ENCODE peak calls at places on chromosomes 11 and 22, in ten cellular contexts. R is HFFc6, L is fibroblast of mammary gland, W is heart left ventricle, I is ovary, J is body of pancreas, V is GM10248, F is NB4, E is WTC11, D is astrocyte. B is an unnamed sample.

GRCh38 chr11:133491680-133492383 is 40.5 kb downstream of the OPCML start:
- DNase-seq in R (no peak), L (no peak), W (no peak), I (no peak), J (no peak), V (no peak), F (no peak), E (no peak), D (no peak), B (no peak)

GRCh38 chr11:113163291-113164030 is 150.9 kb upstream of the TTC12 start:
- DNase-seq in R (no peak), L (peak), W (peak), I (peak), J (peak), V (no peak), F (no peak), E (no peak), D (no peak), B (no peak)

GRCh38 chr11:112610996-112611795 is 350.0 kb upstream of the NCAM1 start:
- DNase-seq in R (no peak), L (peak), W (no peak), I (no peak), J (no peak), V (no peak), F (no peak), E (no peak), D (peak), B (no peak)

GRCh38 chr22:29165336-29166060 is 40.2 kb upstream of the EMID1 start:
- DNase-seq in R (no peak), L (no peak), W (no peak), I (no peak), J (no peak), V (no peak), F (peak), E (no peak), D (no peak), B (no peak)

GRCh38 chr11:132427611-132428010 is 1057.2 kb downstream of the NTM start:
- DNase-seq in R (no peak), L (no peak), W (no peak), I (no peak), J (no peak), V (no peak), F (no peak), E (no peak), D (peak), B (no peak)

GRCh38 chr11:123977731-123978347 is at the start of gene OR10S1:
- DNase-seq in R (no peak), L (peak), W (no peak), I (no peak), J (no peak), V (no peak), F (no peak), E (no peak), D (no peak), B (no peak)

GRCh38 chr11:44286268-44286880 is 23.6 kb downstream of the ALX4 start:
- DNase-seq in R (peak), L (peak), W (peak), I (peak), J (peak), V (peak), F (peak), E (peak), D (peak), B (no peak)

GRCh38 chr11:48177661-48178060 is 38.9 kb upstream of the OR4B1 start:
- DNase-seq in R (no peak), L (no peak), W (no peak), I (no peak), J (no peak), V (no peak), F (no peak), E (no peak), D (no peak), B (no peak)

GRCh38 chr22:44143596-44143995 is 37.1 kb upstream of the PARVG start:
- DNase-seq in R (no peak), L (no peak), W (no peak), I (no peak), J (no peak), V (no peak), F (no peak), E (no peak), D (no peak), B (no peak)

GRCh38 chr11:26286472-26287066 is 45.4 kb upstream of the ANO3 start:
- DNase-seq in R (no peak), L (peak), W (no peak), I (no peak), J (no peak), V (no peak), F (peak), E (peak), D (peak), B (no peak)

GRCh38 chr11:16669799-16670415 is 68.5 kb upstream of the C11orf58 start:
- DNase-seq in R (no peak), L (no peak), W (no peak), I (no peak), J (no peak), V (no peak), F (peak), E (peak), D (peak), B (no peak)

GRCh38 chr11:131809203-131809948 is 439.0 kb downstream of the NTM start:
- DNase-seq in R (no peak), L (peak), W (no peak), I (no peak), J (no peak), V (no peak), F (no peak), E (no peak), D (no peak), B (no peak)

GRCh38 chr11:86591631-86592030 is 80.8 kb downstream of the ME3 start:
- DNase-seq in R (no peak), L (no peak), W (no peak), I (no peak), J (no peak), V (no peak), F (no peak), E (no peak), D (peak), B (no peak)

GRCh38 chr11:76694664-76695063 is 24.1 kb upstream of the LRRC32 start:
- DNase-seq in R (peak), L (peak), W (no peak), I (no peak), J (no peak), V (no peak), F (no peak), E (no peak), D (peak), B (no peak)

GRCh38 chr22:49019737-49020136 is 807.9 kb downstream of the BRD1 start:
- DNase-seq in R (no peak), L (no peak), W (peak), I (no peak), J (no peak), V (no peak), F (peak), E (no peak), D (no peak), B (peak)

GRCh38 chr11:115198301-115198700 is 305.9 kb downstream of the CADM1 start:
- DNase-seq in R (no peak), L (no peak), W (no peak), I (no peak), J (no peak), V (no peak), F (no peak), E (no peak), D (no peak), B (no peak)

GRCh38 chr11:12330491-12331231 is 46.7 kb upstream of the PARVA start:
- DNase-seq in R (no peak), L (no peak), W (no peak), I (no peak), J (no peak), V (no peak), F (no peak), E (no peak), D (peak), B (peak)

GRCh38 chr22:19085233-19086043 is 36.8 kb downstream of the DGCR2 start:
- DNase-seq in R (peak), L (peak), W (no peak), I (no peak), J (no peak), V (peak), F (peak), E (no peak), D (no peak), B (no peak)

GRCh38 chr11:62012451-62013265 is 45.2 kb upstream of the FTH1 start:
- DNase-seq in R (peak), L (peak), W (no peak), I (no peak), J (no peak), V (no peak), F (no peak), E (no peak), D (peak), B (no peak)

GRCh38 chr11:127470485-127470884 is 469.9 kb upstream of the KIRREL3 start:
- DNase-seq in R (peak), L (no peak), W (no peak), I (no peak), J (peak), V (no peak), F (peak), E (peak), D (no peak), B (no peak)

GRCh38 chr11:30586251-30587144 is at the start of gene MPPED2:
- DNase-seq in R (no peak), L (no peak), W (peak), I (peak), J (peak), V (peak), F (no peak), E (peak), D (no peak), B (peak)

GRCh38 chr22:21642584-21643448 is 714 bp downstream of the SDF2L1 start:
- DNase-seq in R (peak), L (peak), W (no peak), I (peak), J (peak), V (peak), F (peak), E (peak), D (no peak), B (peak)

GRCh38 chr11:46099973-46100335 is 21.3 kb downstream of the PHF21A start:
- DNase-seq in R (no peak), L (peak), W (no peak), I (no peak), J (no peak), V (no peak), F (peak), E (no peak), D (peak), B (no peak)

GRCh38 chr22:23431337-23432072 is 148.6 kb downstream of the IGLL1 start:
- DNase-seq in R (no peak), L (no peak), W (no peak), I (no peak), J (no peak), V (no peak), F (no peak), E (no peak), D (no peak), B (no peak)

GRCh38 chr11:62611705-62612365 is 740 bp downstream of the EML3 start:
- DNase-seq in R (peak), L (peak), W (peak), I (peak), J (peak), V (peak), F (peak), E (peak), D (peak), B (no peak)

GRCh38 chr11:8127442-8127841 is 41.4 kb downstream of the RIC3 start:
- DNase-seq in R (no peak), L (no peak), W (no peak), I (no peak), J (no peak), V (no peak), F (no peak), E (no peak), D (no peak), B (no peak)

GRCh38 chr11:13487661-13488030 is 8.2 kb downstream of the PTH start:
- DNase-seq in R (no peak), L (peak), W (no peak), I (no peak), J (peak), V (no peak), F (no peak), E (peak), D (no peak), B (no peak)

GRCh38 chr11:65487467-65488272 is 11.2 kb upstream of the MALAT1 start:
- DNase-seq in R (peak), L (peak), W (peak), I (peak), J (peak), V (peak), F (peak), E (peak), D (peak), B (peak)

GRCh38 chr11:64150051-64150450 is 15.9 kb downstream of the MACROD1 start:
- DNase-seq in R (no peak), L (no peak), W (no peak), I (no peak), J (no peak), V (no peak), F (no peak), E (no peak), D (no peak), B (no peak)

GRCh38 chr11:64150481-64151239 is 15.3 kb downstream of the MACROD1 start:
- DNase-seq in R (no peak), L (no peak), W (peak), I (no peak), J (peak), V (no peak), F (no peak), E (no peak), D (no peak), B (no peak)

GRCh38 chr11:64151337-64151736 is 14.6 kb downstream of the MACROD1 start:
- DNase-seq in R (no peak), L (no peak), W (no peak), I (no peak), J (no peak), V (no peak), F (no peak), E (no peak), D (no peak), B (no peak)

GRCh38 chr11:64148200-64148916 is 17.6 kb downstream of the MACROD1 start:
- DNase-seq in R (peak), L (peak), W (peak), I (peak), J (peak), V (peak), F (peak), E (peak), D (peak), B (peak)

DNA sequence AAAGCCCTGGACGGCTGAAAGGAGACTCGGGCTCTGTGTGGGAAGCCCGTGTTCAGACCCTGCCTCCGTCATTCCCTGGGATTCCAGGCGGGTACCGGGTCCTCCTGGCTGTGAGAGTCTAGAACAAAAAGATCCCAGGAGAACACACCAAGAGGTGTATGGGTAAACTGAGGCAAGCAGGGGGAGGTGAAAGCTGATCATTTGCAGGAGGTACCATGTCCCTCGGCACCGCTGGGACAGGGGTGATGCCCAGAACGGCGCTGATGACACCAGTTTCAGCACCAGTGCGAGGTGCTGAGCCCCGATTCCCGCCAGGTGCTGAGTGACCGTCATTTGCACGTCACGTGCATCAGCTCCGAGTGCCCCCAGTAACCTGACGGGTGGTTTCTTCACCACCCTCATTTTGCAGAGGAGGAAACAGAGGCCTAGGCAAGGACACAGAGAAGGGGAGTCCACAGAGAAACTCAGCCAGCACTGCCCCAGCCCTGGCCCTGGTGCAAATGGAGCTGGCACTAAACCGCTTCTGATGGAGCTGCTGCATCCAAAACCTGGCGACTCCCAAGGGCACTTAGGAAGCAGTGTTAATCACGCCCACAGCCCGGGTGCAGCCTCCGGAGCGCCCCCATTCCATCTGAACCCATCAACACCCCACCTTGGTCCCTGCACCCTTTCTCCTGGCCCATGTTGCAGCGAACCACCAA is 16.8 kb downstream of the MACROD1 start:
- DNase-seq in R (no peak), L (no peak), W (no peak), I (no peak), J (no peak), V (no peak), F (no peak), E (no peak), D (no peak), B (no peak)
- TF ChIP-seq CTCF in R (peak), L (no peak), W (no peak), I (no peak), J (no peak), V (no peak), F (no peak), E (peak), D (peak), B (peak)

DNA sequence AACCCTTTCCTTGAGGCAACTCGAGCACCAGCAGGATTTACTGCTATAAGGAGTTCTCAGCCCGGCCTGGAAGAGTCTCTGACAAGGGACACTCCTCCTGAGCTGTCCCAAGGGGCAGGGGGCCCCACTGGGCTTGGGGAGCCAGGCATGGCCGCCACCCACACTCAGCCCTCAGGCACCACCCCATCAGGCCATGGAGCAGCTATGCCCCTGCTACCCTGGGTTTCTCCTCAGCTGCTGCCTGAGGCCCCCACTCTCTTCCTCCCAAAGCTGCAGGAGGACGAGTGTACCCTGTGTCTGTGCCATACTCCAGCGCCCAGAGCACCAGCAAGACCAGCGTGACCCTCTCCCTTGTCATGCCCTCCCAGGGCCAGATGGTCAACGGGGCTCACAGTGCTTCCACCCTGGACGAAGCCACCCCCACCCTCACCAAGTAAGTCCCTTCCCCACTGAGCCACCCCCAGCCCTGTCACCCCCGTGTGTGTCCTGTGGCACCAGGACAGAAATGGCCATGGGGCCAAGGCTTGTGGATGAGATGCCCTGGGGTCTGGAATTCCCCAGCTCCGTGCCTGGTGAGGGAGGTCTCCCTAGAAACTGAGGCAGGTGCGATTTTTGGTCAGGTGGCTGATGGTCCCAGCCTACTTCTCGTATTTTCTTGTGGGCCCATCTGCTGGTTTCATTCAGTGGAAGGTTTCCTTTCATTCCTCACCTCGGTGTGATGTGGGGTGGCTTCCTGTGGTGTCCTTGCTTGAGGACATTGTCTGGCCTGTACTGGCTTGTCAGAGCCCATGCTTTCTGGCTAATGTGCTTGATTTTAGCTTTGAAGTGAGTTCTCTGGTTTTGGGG is 28.4 kb downstream of the TAB1 start:
- DNase-seq in R (no peak), L (no peak), W (no peak), I (no peak), J (no peak), V (no peak), F (no peak), E (no peak), D (no peak), B (no peak)
- TF ChIP-seq CTCF in R (no peak), L (no peak), W (no peak), I (no peak), J (no peak), V (no peak), F (no peak), E (no peak), D (no peak), B (no peak)

DNA sequence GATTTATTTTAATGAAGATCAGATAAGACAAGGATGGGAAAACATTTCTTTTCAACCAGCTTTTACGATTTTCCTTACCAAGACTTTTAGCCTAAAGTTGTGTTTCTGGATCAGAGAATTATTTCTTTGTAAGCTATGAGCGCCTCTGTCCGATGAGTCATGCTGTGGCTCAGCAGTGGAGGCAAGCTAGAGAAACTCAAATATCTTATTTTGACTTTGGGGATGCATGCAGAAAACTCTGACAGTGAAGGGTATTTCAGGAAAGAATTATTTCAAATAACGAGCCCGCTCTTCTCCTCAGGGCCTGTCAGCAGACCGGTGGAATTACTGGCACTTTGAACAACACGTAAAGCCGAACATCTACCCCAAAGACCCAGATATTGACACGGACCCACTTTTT is 77.9 kb upstream of the OR5AK2 start:
- DNase-seq in R (no peak), L (peak), W (no peak), I (no peak), J (no peak), V (no peak), F (no peak), E (no peak), D (peak), B (peak)
- TF ChIP-seq CTCF in R (no peak), L (no peak), W (no peak), I (no peak), J (no peak), V (no peak), F (no peak), E (no peak), D (no peak), B (no peak)

GRCh38 chr11:129750343-129751292 is 65.0 kb upstream of the TMEM45B start:
- DNase-seq in R (peak), L (peak), W (peak), I (peak), J (peak), V (peak), F (peak), E (peak), D (peak), B (peak)
- TF ChIP-seq CTCF in R (peak), L (peak), W (peak), I (peak), J (peak), V (peak), F (peak), E (peak), D (peak), B (peak)

GRCh38 chr11:1482581-1483444 is 3.8 kb downstream of the MOB2 start:
- DNase-seq in R (no peak), L (no peak), W (no peak), I (no peak), J (no peak), V (no peak), F (no peak), E (peak), D (no peak), B (peak)
- TF ChIP-seq CTCF in R (peak), L (no peak), W (no peak), I (no peak), J (no peak), V (no peak), F (peak), E (no peak), D (no peak), B (no peak)

GRCh38 chr22:27075028-27075678 is 417.8 kb downstream of the MIAT start:
- DNase-seq in R (no peak), L (no peak), W (no peak), I (no peak), J (no peak), V (no peak), F (peak), E (peak), D (no peak), B (no peak)
- TF ChIP-seq CTCF in R (no peak), L (no peak), W (no peak), I (no peak), J (no peak), V (no peak), F (no peak), E (no peak), D (no peak), B (no peak)